ENCODE peak calls at places on chromosomes 4 and X, in six cellular contexts. T is choroid plexus epithelial cell, E is tibial nerve, V is Caco-2, N is tibial artery, Q is AG10803. Z is an unnamed sample.

GRCh38 chr4:3684546-3684945 is 81.6 kb upstream of the ADRA2C start:
- DNase-seq in T (no peak), E (no peak), N (peak), V (no peak), Q (no peak), Z (no peak)

GRCh38 chr4:14726441-14727405 is 275.6 kb upstream of the CPEB2 start:
- DNase-seq in Q (no peak), V (no peak), T (peak), N (no peak), E (no peak), Z (no peak)

GRCh38 chr4:107685740-107686139 is 34.3 kb downstream of the PAPSS1 start:
- DNase-seq in V (no peak), N (no peak), T (no peak), Q (no peak), E (no peak), Z (no peak)

GRCh38 chrX:1468250-1468772 is 15.6 kb upstream of the ASMTL start:
- DNase-seq in V (peak), Q (peak), E (no peak), T (peak), N (peak), Z (no peak)

GRCh38 chr4:113026556-113026955 is 22.9 kb upstream of the ANK2 start:
- DNase-seq in N (no peak), Q (peak), V (no peak), T (peak), E (no peak), Z (peak)

GRCh38 chrX:65706041-65706828 is 38.8 kb downstream of the MSN start:
- DNase-seq in Q (peak), V (no peak), T (peak), E (no peak), N (no peak), Z (no peak)

GRCh38 chr4:112881842-112882241 is 167.6 kb upstream of the ANK2 start:
- DNase-seq in V (no peak), Q (no peak), N (no peak), E (no peak), T (no peak), Z (no peak)

GRCh38 chr4:13963601-13964000 is 336.1 kb upstream of the BOD1L1 start:
- DNase-seq in Q (peak), E (no peak), T (peak), N (no peak), V (no peak), Z (no peak)

GRCh38 chr4:148112231-148112982 is 329.8 kb downstream of the NR3C2 start:
- DNase-seq in E (no peak), V (no peak), Q (peak), N (no peak), T (peak), Z (peak)

GRCh38 chr4:33696586-33696985 is 2547.7 kb downstream of the ARAP2 start:
- DNase-seq in V (no peak), T (peak), Q (no peak), N (no peak), E (no peak), Z (no peak)

GRCh38 chr4:7339751-7340552 is 94.8 kb downstream of the PSAPL1 start:
- DNase-seq in V (no peak), Q (no peak), T (no peak), E (no peak), N (no peak), Z (no peak)

DNA sequence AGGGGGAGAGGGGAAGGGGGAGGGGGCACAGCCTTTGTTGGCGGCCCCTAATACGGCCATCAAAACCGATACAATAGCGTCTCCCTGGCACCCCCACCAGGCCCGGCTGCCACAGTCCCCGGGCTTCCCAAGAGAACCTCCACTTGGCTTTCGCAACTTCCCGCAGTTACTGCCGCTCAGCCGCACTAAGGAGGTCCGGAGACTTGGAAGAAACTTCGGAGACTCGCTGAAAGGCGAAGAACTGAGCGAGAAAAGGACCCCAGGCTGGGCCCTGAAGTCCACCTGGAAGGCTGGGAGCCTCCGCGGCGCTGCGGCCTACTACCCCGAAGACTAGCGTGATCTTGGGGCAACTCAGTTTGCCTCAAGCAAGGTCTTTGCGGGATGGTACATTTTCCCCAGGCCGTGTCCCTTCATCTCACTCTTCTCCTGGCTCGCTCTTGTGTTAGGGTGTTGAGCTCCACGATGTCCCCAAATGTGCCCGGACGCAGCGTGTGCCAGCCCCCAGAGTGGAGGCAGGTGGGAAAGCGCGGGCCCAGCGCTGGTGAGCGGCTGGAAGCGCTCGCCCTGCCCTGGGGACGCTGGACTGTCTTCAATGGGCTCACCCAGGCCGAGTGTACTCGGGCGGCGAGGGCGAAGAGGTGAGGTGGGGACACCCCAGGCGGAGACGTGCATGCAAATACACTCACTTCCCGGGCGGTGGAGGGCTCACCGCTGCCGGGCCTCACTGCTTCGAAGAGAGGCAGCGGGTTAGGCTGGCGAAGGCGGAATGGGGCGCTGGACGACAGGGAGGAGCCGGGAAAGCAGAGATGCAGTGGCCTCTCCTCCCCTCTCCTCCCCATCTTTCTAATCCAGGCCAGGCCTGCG is 2.5 kb downstream of the NKX6-1 start:
- DNase-seq in E (no peak), N (no peak), V (no peak), T (no peak), Q (no peak), Z (no peak)
- H3K4me3 ChIP-seq in E (no peak), N (no peak), V (no peak), T (peak), Q (no peak), Z (no peak)

DNA sequence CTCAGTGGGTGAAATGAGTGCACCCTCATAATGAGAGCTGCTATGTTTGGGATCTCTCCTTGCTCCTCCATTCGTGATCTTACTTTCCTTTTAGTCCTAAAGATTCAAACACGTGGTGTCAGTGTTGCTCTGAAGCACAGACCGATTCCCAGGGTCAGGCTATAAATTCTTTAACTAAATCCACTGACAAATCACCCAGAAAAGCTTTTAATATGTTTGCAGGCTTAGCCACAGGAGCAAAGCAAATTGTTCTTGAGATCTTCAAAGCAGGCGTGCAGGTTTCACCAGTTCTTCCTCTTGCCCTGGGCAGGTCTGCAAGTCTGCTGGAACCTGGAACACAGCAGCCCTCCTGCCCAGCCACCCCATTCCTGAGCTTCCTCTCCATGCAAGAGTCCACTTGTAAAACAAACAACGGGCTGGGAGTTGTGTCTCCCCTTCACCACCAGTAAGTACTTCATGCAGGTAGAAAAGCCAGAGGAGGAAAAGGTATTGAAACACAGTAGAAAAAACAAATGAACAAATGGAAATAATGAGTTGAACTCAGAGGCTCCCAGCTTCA is 70.1 kb upstream of the ENPP6 start:
- DNase-seq in T (peak), Q (peak), V (peak), N (no peak), E (no peak), Z (no peak)
- H3K4me3 ChIP-seq in T (no peak), Q (no peak), V (no peak), N (no peak), E (no peak), Z (no peak)

DNA sequence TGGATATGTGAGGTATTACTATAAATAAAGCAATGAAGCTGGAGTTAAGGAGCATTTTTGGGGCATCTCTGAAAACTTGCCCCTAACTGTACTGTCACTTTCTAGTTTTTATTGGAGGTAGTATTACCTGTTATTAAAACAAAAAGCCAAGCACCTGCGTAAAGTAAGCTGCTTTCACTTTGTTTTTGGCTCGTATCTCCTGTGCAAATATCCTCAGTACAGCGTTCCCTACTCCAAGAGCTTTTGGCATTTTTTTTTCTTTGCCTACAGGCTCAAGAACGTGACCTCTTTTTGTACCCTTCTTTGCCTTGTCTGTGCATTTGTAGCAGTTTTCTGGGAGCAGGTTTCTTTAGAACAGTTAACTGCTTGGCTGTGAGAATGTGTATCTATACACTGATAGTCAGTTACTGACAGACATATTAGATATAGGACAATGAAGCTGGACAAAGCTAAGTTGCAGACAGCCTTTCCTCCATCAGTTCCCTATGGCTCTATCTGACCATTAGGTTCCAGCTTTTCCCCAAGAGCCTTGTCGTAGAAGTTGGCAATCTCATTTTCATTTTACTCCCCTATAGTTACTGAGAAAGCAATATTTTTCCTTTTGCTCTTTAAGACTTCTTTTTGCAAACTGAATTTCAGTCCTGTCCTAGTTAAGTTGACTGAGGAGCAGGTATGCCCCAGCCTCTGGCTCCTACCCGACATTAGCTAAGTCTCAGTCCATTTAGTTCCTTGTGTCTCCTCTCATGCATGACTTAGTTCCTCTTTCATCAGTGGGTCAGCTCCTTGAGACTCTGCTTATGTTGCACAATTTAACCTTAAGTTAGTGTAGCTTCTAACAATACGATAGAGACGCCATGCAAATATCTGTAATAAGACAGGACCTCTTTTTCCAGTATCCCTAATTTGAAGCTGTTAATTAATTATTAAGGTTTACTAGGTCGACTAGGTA is 71.5 kb upstream of the HPRT1 start:
- DNase-seq in E (no peak), N (no peak), T (no peak), Q (no peak), V (no peak), Z (no peak)
- H3K4me3 ChIP-seq in E (no peak), N (no peak), T (no peak), Q (no peak), V (no peak), Z (no peak)

GRCh38 chr4:42628740-42629139 is 28.2 kb downstream of the ATP8A1 start:
- DNase-seq in E (no peak), V (no peak), Q (no peak), T (no peak), N (no peak), Z (no peak)
- H3K4me3 ChIP-seq in E (no peak), V (no peak), Q (no peak), T (no peak), N (no peak), Z (no peak)

DNA sequence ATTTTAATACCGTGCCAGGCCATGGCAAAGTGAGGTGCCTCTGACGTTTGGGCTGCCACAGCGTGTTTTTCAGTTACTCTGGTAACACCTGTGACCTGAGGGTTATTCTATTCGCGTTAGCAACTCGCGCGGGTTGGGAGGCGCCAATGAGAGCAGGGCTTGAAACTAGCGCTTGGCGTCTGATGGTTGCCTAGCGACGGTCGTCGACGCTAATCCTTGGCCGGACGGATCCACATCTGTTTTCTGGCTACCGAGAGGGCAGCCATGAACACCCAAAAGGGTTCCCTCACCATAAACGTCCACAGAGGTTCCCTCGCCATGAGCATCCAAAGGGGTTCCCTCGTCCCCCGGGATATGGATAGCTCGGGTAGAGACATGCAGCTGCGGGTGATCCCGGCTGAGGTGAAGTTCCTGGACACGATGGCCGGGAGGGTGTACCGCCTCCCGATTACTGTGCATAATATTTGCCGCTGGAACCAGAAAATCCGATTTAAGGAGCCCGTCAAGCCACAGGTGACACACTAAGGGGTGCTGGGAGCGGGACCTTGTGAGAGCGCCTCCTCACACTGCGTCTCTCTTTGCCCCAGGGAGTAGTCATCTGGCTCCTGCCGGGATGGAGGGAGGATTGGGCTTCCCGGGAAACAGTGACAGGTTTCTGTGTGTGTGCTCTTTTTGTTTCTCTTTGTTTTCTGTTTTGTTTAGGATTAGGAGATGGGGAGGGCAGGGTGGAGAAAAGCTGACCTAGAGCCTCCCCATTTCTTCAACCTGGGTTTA is at the start of gene CFAP47:
- DNase-seq in V (no peak), T (peak), E (no peak), N (peak), Q (no peak), Z (no peak)
- H3K4me3 ChIP-seq in V (no peak), T (no peak), E (no peak), N (peak), Q (no peak), Z (no peak)

GRCh38 chr4:79743014-79743413 is 330.0 kb downstream of the ANTXR2 start:
- DNase-seq in N (no peak), T (no peak), E (no peak), Q (no peak), V (no peak), Z (no peak)
- H3K4me3 ChIP-seq in N (no peak), T (no peak), E (no peak), Q (no peak), V (no peak), Z (no peak)

DNA sequence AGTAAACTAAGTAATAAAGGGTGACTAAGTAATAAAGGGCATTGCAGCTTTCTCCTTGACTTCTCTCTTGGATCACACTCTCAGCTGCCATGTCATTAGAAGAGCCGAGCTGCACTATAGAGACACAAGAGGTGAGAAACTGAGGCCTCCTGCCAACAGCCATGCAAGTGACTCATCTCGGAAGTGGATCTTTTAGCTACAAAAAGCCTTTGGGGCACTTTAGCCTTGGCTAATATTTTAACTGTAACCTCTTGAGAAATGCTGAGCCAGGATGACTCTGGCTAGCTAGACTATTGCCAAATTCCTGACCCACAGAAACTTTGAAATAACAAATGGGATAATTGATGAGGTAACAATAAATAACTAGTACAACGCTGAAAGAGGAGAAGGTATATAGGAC is 1.5 kb upstream of the NEIL3 start:
- DNase-seq in V (no peak), Q (peak), E (no peak), T (peak), N (no peak), Z (no peak)
- H3K4me3 ChIP-seq in V (no peak), Q (no peak), E (no peak), T (no peak), N (no peak), Z (no peak)

GRCh38 chr4:25065901-25066610 is 35.3 kb upstream of the LGI2 start:
- DNase-seq in E (no peak), V (no peak), N (no peak), T (no peak), Q (no peak), Z (no peak)
- H3K4me3 ChIP-seq in E (no peak), V (no peak), N (no peak), T (no peak), Q (no peak), Z (no peak)

GRCh38 chr4:156969136-156969535 is 2.5 kb downstream of the PDGFC start:
- DNase-seq in Q (no peak), T (no peak), N (no peak), V (no peak), E (no peak), Z (no peak)
- H3K4me3 ChIP-seq in Q (peak), T (peak), N (peak), V (no peak), E (no peak), Z (peak)

GRCh38 chr4:173522874-173523395 is 7.1 kb downstream of the HAND2 start:
- DNase-seq in T (no peak), N (no peak), V (no peak), E (no peak), Q (no peak), Z (no peak)
- H3K4me3 ChIP-seq in T (no peak), N (peak), V (no peak), E (peak), Q (peak), Z (peak)